ENCODE peak calls at places on chromosome 9, in six cellular contexts. J, G, D, R, U and K are unnamed samples.

GRCh38 chr9:86614871-86615849 is 260.9 kb upstream of the TUT7 start:
- DNase-seq in J (no peak), G (no peak), D (no peak), R (no peak), U (no peak), K (peak)

GRCh38 chr9:81351166-81351565 is 338.2 kb downstream of the TLE1 start:
- DNase-seq in J (no peak), G (no peak), D (no peak), R (no peak), U (no peak), K (no peak)

GRCh38 chr9:135903358-135903656 is 4.0 kb downstream of the CAMSAP1 start:
- DNase-seq in J (no peak), G (no peak), D (no peak), R (peak), U (no peak), K (no peak)

GRCh38 chr9:95504053-95504963 is 12.5 kb downstream of the PTCH1 start:
- DNase-seq in J (no peak), G (no peak), D (peak), R (no peak), U (no peak), K (peak)

GRCh38 chr9:71941060-71941568 is 29.7 kb downstream of the C9orf85 start:
- DNase-seq in J (no peak), G (no peak), D (no peak), R (no peak), U (no peak), K (no peak)

GRCh38 chr9:82539126-82539525 is 523.8 kb downstream of the RASEF start:
- DNase-seq in J (no peak), G (no peak), D (no peak), R (no peak), U (no peak), K (no peak)

GRCh38 chr9:68685770-68686169 is 19.3 kb upstream of the PIP5K1B start:
- DNase-seq in J (no peak), G (no peak), D (peak), R (no peak), U (peak), K (peak)

GRCh38 chr9:118686940-118687339 is 682.3 kb downstream of the BRINP1 start:
- DNase-seq in J (no peak), G (no peak), D (no peak), R (no peak), U (no peak), K (no peak)

GRCh38 chr9:116910201-116910600 is 223.1 kb downstream of the TRIM32 start:
- DNase-seq in J (no peak), G (no peak), D (no peak), R (no peak), U (no peak), K (no peak)

GRCh38 chr9:120965344-120966004 is 38.9 kb upstream of the TRAF1 start:
- DNase-seq in J (no peak), G (no peak), D (no peak), R (no peak), U (no peak), K (no peak)

GRCh38 chr9:125551781-125552180 is 155.2 kb downstream of the MAPKAP1 start:
- DNase-seq in J (no peak), G (no peak), D (no peak), R (no peak), U (no peak), K (no peak)

GRCh38 chr9:14103115-14103514 is 210.8 kb downstream of the NFIB start:
- DNase-seq in J (no peak), G (no peak), D (no peak), R (no peak), U (no peak), K (no peak)

GRCh38 chr9:105890046-105890822 is 195.9 kb downstream of the TMEM38B start:
- DNase-seq in J (no peak), G (no peak), D (peak), R (no peak), U (no peak), K (peak)

GRCh38 chr9:16870606-16871357 is at the start of gene BNC2:
- DNase-seq in J (no peak), G (no peak), D (peak), R (no peak), U (no peak), K (peak)

GRCh38 chr9:21267806-21268657 is 28.2 kb upstream of the IFNA14 start:
- DNase-seq in J (no peak), G (no peak), D (no peak), R (no peak), U (no peak), K (peak)

GRCh38 chr9:82124090-82124489 is 135.5 kb downstream of the SPATA31D1 start:
- DNase-seq in J (no peak), G (no peak), D (peak), R (no peak), U (no peak), K (no peak)

GRCh38 chr9:83012578-83013260 is 50.2 kb downstream of the RASEF start:
- DNase-seq in J (no peak), G (no peak), D (no peak), R (no peak), U (no peak), K (no peak)

GRCh38 chr9:124505006-124505900 is 1.9 kb downstream of the NR5A1 start:
- DNase-seq in J (no peak), G (no peak), D (no peak), R (no peak), U (no peak), K (no peak)

GRCh38 chr9:92763721-92764380 is 782 bp downstream of the BICD2 start:
- DNase-seq in J (peak), G (peak), D (peak), R (peak), U (no peak), K (peak)

GRCh38 chr9:74496819-74497749 is at the start of gene RORB:
- DNase-seq in J (no peak), G (peak), D (peak), R (peak), U (peak), K (no peak)

GRCh38 chr9:26413625-26414024 is 479.0 kb downstream of the CAAP1 start:
- DNase-seq in J (no peak), G (no peak), D (no peak), R (no peak), U (no peak), K (no peak)

GRCh38 chr9:106883626-106884190 is 20.7 kb downstream of the ZNF462 start:
- DNase-seq in J (no peak), G (no peak), D (peak), R (no peak), U (no peak), K (peak)

GRCh38 chr9:19232830-19233194 is 2.3 kb downstream of the DENND4C start:
- DNase-seq in J (no peak), G (no peak), D (no peak), R (no peak), U (no peak), K (peak)

GRCh38 chr9:12684923-12685468 is 8.2 kb upstream of the TYRP1 start:
- DNase-seq in J (no peak), G (no peak), D (no peak), R (no peak), U (no peak), K (no peak)

GRCh38 chr9:134477927-134478326 is 151.7 kb downstream of the RXRA start:
- DNase-seq in J (no peak), G (no peak), D (no peak), R (no peak), U (no peak), K (no peak)

GRCh38 chr9:88923653-88924284 is 67.5 kb upstream of the S1PR3 start:
- DNase-seq in J (no peak), G (no peak), D (no peak), R (peak), U (no peak), K (peak)

GRCh38 chr9:2477755-2478154 is 143.8 kb upstream of the VLDLR start:
- DNase-seq in J (no peak), G (no peak), D (peak), R (no peak), U (no peak), K (no peak)

GRCh38 chr9:79287152-79287766 is 284.5 kb upstream of the TLE4 start:
- DNase-seq in J (no peak), G (no peak), D (no peak), R (no peak), U (no peak), K (no peak)

GRCh38 chr9:34125681-34126206 is 754 bp downstream of the DCAF12 start:
- DNase-seq in J (no peak), G (no peak), D (peak), R (no peak), U (no peak), K (peak)

GRCh38 chr9:90805006-90805993 is 3.7 kb downstream of the SYK start:
- DNase-seq in J (no peak), G (no peak), D (no peak), R (no peak), U (no peak), K (no peak)

GRCh38 chr9:4117835-4118610 is 181.8 kb downstream of the GLIS3 start:
- DNase-seq in J (no peak), G (no peak), D (no peak), R (peak), U (peak), K (peak)